ENCODE peak calls at places on chromosome 16, in four cellular contexts. L is effector CD4-positive, alpha-beta T cell; O is stimulated activated CD8-positive, alpha-beta memory T cell treated with anti-CD3 and anti-CD28 coated beads, Interleukin-7, amount 100 ng/mL, for 24 hours; A is CD4-positive, CD25-positive, alpha-beta regulatory T cell. U is an unnamed sample.

GRCh38 chr16:785563-786535 is 2.3 kb downstream of the RPUSD1 start:
- DNase-seq in O (peak; percentile 57), A (peak; percentile 62), L (peak; percentile 67), U (peak; percentile 59)

GRCh38 chr16:88558457-88559442 is 11.5 kb upstream of the ZC3H18 start:
- DNase-seq in A (no peak), L (no peak), O (no peak), U (no peak)

GRCh38 chr16:83420206-83420760 is 387.5 kb upstream of the HSBP1 start:
- DNase-seq in O (no peak), A (no peak), L (no peak), U (no peak)

GRCh38 chr16:81700071-81700779 is 78.9 kb upstream of the PLCG2 start:
- DNase-seq in A (no peak), O (no peak), L (no peak), U (no peak)

GRCh38 chr16:50498756-50499155 is 49.4 kb upstream of the NKD1 start:
- DNase-seq in L (no peak), A (no peak), O (no peak), U (no peak)

GRCh38 chr16:77652399-77652798 is 69.9 kb upstream of the NUDT7 start:
- DNase-seq in A (no peak), L (no peak), O (no peak), U (no peak)

GRCh38 chr16:20327444-20328041 is at the start of gene GP2:
- DNase-seq in O (no peak), L (no peak), A (no peak), U (no peak)

GRCh38 chr16:49876716-49877129 is 20.8 kb upstream of the ZNF423 start:
- DNase-seq in L (no peak), O (no peak), A (no peak), U (no peak)

GRCh38 chr16:84593825-84594724 is 23.8 kb downstream of the COTL1 start:
- DNase-seq in L (peak; percentile 73), O (peak; percentile 37), A (peak; percentile 55), U (peak; percentile 51)

U was measured in activated naive CD4-positive, alpha-beta T cell.